ENCODE peak calls at places on chromosomes 12 and 14, in six cellular contexts. W is MM.1S, V is suprapubic skin, B is H9, K is fibroblast of lung, U is breast epithelium. H is an unnamed sample.

GRCh38 chr14:68628605-68629310 is 164.1 kb downstream of the ZFP36L1 start:
- DNase-seq in W (no peak), V (no peak), B (peak; percentile 60), K (no peak), U (peak; percentile 83), H (no peak)

GRCh38 chr12:20525064-20525610 is 156.8 kb downstream of the PDE3A start:
- DNase-seq in W (no peak), V (no peak), B (no peak), K (no peak), U (no peak), H (no peak)

GRCh38 chr12:96448287-96448686 is 41.1 kb upstream of the CFAP54 start:
- DNase-seq in W (no peak), V (no peak), B (no peak), K (peak; percentile 57), U (no peak), H (no peak)

GRCh38 chr14:52018970-52019369 is 29.6 kb downstream of the RTRAF start:
- DNase-seq in W (no peak), V (no peak), B (no peak), K (no peak), U (no peak), H (no peak)

GRCh38 chr14:70640938-70641547 is 673 bp upstream of the TTC9 start:
- DNase-seq in W (peak; percentile 26), V (no peak), B (peak; percentile 52), K (peak; percentile 30), U (no peak), H (peak; percentile 70)

GRCh38 chr12:77122661-77123060 is 57.3 kb upstream of the E2F7 start:
- DNase-seq in W (no peak), V (no peak), B (no peak), K (peak; percentile 36), U (no peak), H (no peak)

GRCh38 chr14:80364274-80364673 is 153.0 kb upstream of the DIO2 start:
- DNase-seq in W (no peak), V (no peak), B (no peak), K (peak; percentile 30), U (no peak), H (no peak)

GRCh38 chr14:77039285-77040058 is 11.0 kb upstream of the IRF2BPL start:
- DNase-seq in W (no peak), V (no peak), B (no peak), K (peak; percentile 74), U (no peak), H (no peak)

GRCh38 chr12:118541071-118541470 is 164.7 kb downstream of the SUDS3 start:
- DNase-seq in W (no peak), V (no peak), B (no peak), K (no peak), U (no peak), H (peak; percentile 19)

GRCh38 chr12:52183971-52184370 is 7.8 kb downstream of the KRT80 start:
- DNase-seq in W (no peak), V (no peak), B (no peak), K (no peak), U (no peak), H (no peak)

GRCh38 chr12:126966498-126966897 is 1300.5 kb upstream of the TMEM132C start:
- DNase-seq in W (no peak), V (no peak), B (no peak), K (no peak), U (no peak), H (peak; percentile 26)

GRCh38 chr14:39182770-39183684 is 8.0 kb downstream of the PNN start:
- DNase-seq in W (no peak), V (no peak), B (no peak), K (no peak), U (no peak), H (no peak)

DNA sequence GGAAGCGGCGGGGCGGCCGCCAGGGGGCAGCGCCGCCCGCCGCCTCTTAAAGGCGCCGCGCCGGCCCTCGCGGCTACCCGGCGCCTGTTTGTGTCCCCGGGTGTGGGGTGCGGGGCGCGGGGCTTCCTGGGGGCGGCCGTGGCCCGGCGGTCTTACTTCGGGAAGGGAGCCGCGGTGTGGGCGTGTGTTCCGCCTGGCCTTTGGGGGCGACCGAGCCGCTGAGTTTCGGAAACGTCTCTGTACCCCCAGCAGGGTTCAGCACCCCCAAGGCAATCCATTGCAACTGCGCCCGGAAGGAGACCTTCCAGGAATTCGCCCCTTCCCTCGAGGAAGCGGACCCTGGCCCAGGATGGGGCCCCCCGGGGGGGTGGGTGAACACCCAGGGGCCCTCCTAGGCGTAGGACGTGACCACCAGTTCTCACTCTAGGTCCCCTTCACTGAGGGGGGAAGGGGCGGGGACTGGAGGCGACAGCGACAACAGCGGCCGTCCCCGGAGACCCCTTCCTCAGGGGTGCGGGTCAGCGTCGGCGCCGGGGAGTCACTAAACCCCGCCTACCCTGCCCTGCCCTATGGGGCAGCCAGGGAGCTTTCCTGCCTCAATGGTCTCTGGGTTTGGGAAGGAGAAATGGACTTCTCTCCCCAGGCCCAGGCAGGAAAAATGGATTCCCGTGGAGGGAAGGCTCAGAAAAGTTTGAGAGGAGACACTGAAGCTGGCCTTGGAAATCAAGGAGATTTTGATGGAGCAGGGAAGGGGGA is at the start of gene ITPK1:
- DNase-seq in W (peak; percentile 46), V (no peak), B (peak; percentile 69), K (peak; percentile 38), U (no peak), H (peak; percentile 72)
- TF ChIP-seq CTCF in W (no peak), V (peak; percentile 4), B (peak; percentile 44), K (peak; percentile 8), U (no peak), H (peak; percentile 37)

GRCh38 chr12:34373926-34374325 is 351.6 kb downstream of the ALG10 start:
- DNase-seq in W (no peak), V (no peak), B (no peak), K (no peak), U (no peak), H (no peak)

GRCh38 chr12:34368079-34368478 is 345.8 kb downstream of the ALG10 start:
- DNase-seq in W (no peak), V (no peak), B (no peak), K (no peak), U (no peak), H (no peak)

GRCh38 chr12:34371050-34371449 is 348.8 kb downstream of the ALG10 start:
- DNase-seq in W (no peak), V (no peak), B (no peak), K (no peak), U (no peak), H (no peak)

GRCh38 chr12:34376133-34376799 is 354.0 kb downstream of the ALG10 start:
- DNase-seq in W (no peak), V (no peak), B (no peak), K (no peak), U (no peak), H (no peak)

DNA sequence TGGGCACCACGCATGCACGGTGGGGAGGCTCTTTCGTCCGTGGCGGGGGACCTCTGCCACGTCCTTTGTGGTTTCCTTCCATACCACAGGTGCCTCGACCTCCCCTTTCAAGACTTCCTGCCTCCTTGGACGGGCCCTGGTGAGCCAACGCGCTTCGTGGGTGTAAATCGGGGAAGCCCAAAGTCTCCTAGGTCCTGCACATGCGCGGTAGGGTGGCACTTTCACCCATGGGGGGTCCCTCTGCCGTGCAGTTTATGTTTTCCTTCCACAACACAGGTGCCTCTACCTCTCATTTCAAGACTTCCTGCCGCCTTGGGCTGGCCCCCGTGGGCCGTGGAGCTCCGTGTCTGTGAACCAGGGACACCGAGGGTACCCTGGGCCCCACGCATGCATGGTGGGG is 349.7 kb downstream of the ALG10 start:
- DNase-seq in W (no peak), V (no peak), B (no peak), K (no peak), U (no peak), H (no peak)
- H3K9me3 ChIP-seq in W (no peaks in the 10 kb centered on the region), V (peaks cover 70% of the 10 kb centered on the region), B (peaks cover 89% of the 10 kb centered on the region), K (no peaks in the 10 kb centered on the region), U (peaks cover 97% of the 10 kb centered on the region), H (no peaks in the 10 kb centered on the region)

GRCh38 chr14:25537846-25538455 is 488.0 kb upstream of the STXBP6 start:
- DNase-seq in W (peak; percentile 40), V (no peak), B (peak; percentile 70), K (no peak), U (no peak), H (peak; percentile 55)
- TF ChIP-seq CTCF in W (peak; percentile 59), V (no peak), B (peak; percentile 87), K (no peak), U (no peak), H (peak; percentile 75)

GRCh38 chr12:57654042-57654441 is 21.0 kb upstream of the B4GALNT1 start:
- DNase-seq in W (no peak), V (no peak), B (no peak), K (no peak), U (no peak), H (no peak)

GRCh38 chr12:57661376-57661775 is 28.4 kb upstream of the B4GALNT1 start:
- DNase-seq in W (no peak), V (no peak), B (no peak), K (no peak), U (no peak), H (no peak)

GRCh38 chr12:57657744-57658143 is 24.7 kb upstream of the B4GALNT1 start:
- DNase-seq in W (no peak), V (no peak), B (no peak), K (peak; percentile 27), U (peak; percentile 77), H (no peak)

GRCh38 chr12:57655541-57656240 is 22.7 kb upstream of the B4GALNT1 start:
- DNase-seq in W (no peak), V (no peak), B (no peak), K (no peak), U (no peak), H (no peak)

DNA sequence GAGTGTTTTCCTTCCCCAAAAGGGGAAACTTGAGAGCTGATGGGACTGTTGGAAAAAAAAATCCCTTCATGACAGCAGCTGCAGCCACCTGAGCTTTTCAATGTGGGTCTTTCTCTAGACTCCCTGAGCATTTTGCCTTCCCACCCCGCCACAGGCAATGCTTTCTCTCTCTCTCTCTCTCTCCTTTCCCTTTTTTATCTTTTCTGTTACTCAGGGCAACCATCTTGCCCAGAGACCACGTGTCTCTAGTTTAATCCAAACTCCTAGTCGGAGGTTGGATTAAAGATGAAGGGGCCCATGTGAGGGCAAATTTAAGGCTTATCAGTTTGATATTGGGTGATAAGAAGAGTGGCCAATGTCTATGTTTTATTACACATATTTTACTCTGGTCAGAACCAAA is 25.9 kb upstream of the B4GALNT1 start:
- DNase-seq in W (no peak), V (no peak), B (no peak), K (no peak), U (no peak), H (no peak)
- H3K9me3 ChIP-seq in W (no peaks in the 10 kb centered on the region), V (no peaks in the 10 kb centered on the region), B (no peaks in the 10 kb centered on the region), K (no peaks in the 10 kb centered on the region), U (no peaks in the 10 kb centered on the region), H (peaks cover 16% of the 10 kb centered on the region)

GRCh38 chr14:92510972-92511371 is 2.6 kb upstream of the RIN3 start:
- DNase-seq in W (no peak), V (peak; percentile 48), B (peak; percentile 72), K (no peak), U (no peak), H (peak; percentile 42)
- TF ChIP-seq CTCF in W (no peak), V (no peak), B (peak; percentile 60), K (no peak), U (no peak), H (peak; percentile 61)